ENCODE peak calls at places on chromosomes 3 and 15, in six cellular contexts. One of them, this sample, is unnamed.

GRCh38 chr15:67512140-67512539 is 8.8 kb upstream of the C15orf61 start:
- DNase-seq in hepatocyte: no peak
- DNase-seq in epithelial cell of proximal tubule: no peak
- DNase-seq in COR-L47: no peak
- DNase-seq in nephron progenitor cell: no peak
- DNase-seq in stimulated activated naive B cell treated with anti-CD40 and anti-IgM and Interleukin-4, amounts not matched to agents 10 μg/mL and 1 μg/mL and 100 μg/mL, for 72 hours: no peak
- DNase-seq in this sample: no peak

GRCh38 chr15:62928242-62928995 is 114.1 kb upstream of the TPM1 start:
- DNase-seq in hepatocyte: peak; percentile 37
- DNase-seq in epithelial cell of proximal tubule: peak; percentile 48
- DNase-seq in COR-L47: no peak
- DNase-seq in nephron progenitor cell: no peak
- DNase-seq in stimulated activated naive B cell treated with anti-CD40 and anti-IgM and Interleukin-4, amounts not matched to agents 10 μg/mL and 1 μg/mL and 100 μg/mL, for 72 hours: no peak
- DNase-seq in this sample: peak; percentile 70

GRCh38 chr15:66233487-66234415 is 19.8 kb downstream of the MEGF11 start:
- DNase-seq in hepatocyte: no peak
- DNase-seq in epithelial cell of proximal tubule: peak; percentile 4
- DNase-seq in COR-L47: no peak
- DNase-seq in nephron progenitor cell: no peak
- DNase-seq in stimulated activated naive B cell treated with anti-CD40 and anti-IgM and Interleukin-4, amounts not matched to agents 10 μg/mL and 1 μg/mL and 100 μg/mL, for 72 hours: no peak
- DNase-seq in this sample: no peak

GRCh38 chr3:160661660-160662059 is 15.3 kb upstream of the ARL14 start:
- DNase-seq in hepatocyte: no peak
- DNase-seq in epithelial cell of proximal tubule: no peak
- DNase-seq in COR-L47: peak; percentile 53
- DNase-seq in nephron progenitor cell: no peak
- DNase-seq in stimulated activated naive B cell treated with anti-CD40 and anti-IgM and Interleukin-4, amounts not matched to agents 10 μg/mL and 1 μg/mL and 100 μg/mL, for 72 hours: no peak
- DNase-seq in this sample: no peak

GRCh38 chr3:60575726-60576272 is 675.5 kb downstream of the FHIT start:
- DNase-seq in hepatocyte: no peak
- DNase-seq in epithelial cell of proximal tubule: no peak
- DNase-seq in COR-L47: no peak
- DNase-seq in nephron progenitor cell: no peak
- DNase-seq in stimulated activated naive B cell treated with anti-CD40 and anti-IgM and Interleukin-4, amounts not matched to agents 10 μg/mL and 1 μg/mL and 100 μg/mL, for 72 hours: no peak
- DNase-seq in this sample: no peak

GRCh38 chr3:38165722-38166387 is 518 bp downstream of the OXSR1 start:
- DNase-seq in hepatocyte: peak; percentile 75
- DNase-seq in epithelial cell of proximal tubule: no peak
- DNase-seq in COR-L47: peak; percentile 23
- DNase-seq in nephron progenitor cell: no peak
- DNase-seq in stimulated activated naive B cell treated with anti-CD40 and anti-IgM and Interleukin-4, amounts not matched to agents 10 μg/mL and 1 μg/mL and 100 μg/mL, for 72 hours: no peak
- DNase-seq in this sample: no peak

GRCh38 chr3:123405021-123405420 is 43.9 kb downstream of the ADCY5 start:
- DNase-seq in hepatocyte: no peak
- DNase-seq in epithelial cell of proximal tubule: no peak
- DNase-seq in COR-L47: no peak
- DNase-seq in nephron progenitor cell: no peak
- DNase-seq in stimulated activated naive B cell treated with anti-CD40 and anti-IgM and Interleukin-4, amounts not matched to agents 10 μg/mL and 1 μg/mL and 100 μg/mL, for 72 hours: no peak
- DNase-seq in this sample: no peak

GRCh38 chr3:173688216-173688842 is 290.8 kb downstream of the NLGN1 start:
- DNase-seq in hepatocyte: no peak
- DNase-seq in epithelial cell of proximal tubule: peak; percentile 88
- DNase-seq in COR-L47: no peak
- DNase-seq in nephron progenitor cell: no peak
- DNase-seq in stimulated activated naive B cell treated with anti-CD40 and anti-IgM and Interleukin-4, amounts not matched to agents 10 μg/mL and 1 μg/mL and 100 μg/mL, for 72 hours: no peak
- DNase-seq in this sample: no peak

GRCh38 chr15:57631386-57632110 is 39.8 kb downstream of the MYZAP start:
- DNase-seq in hepatocyte: no peak
- DNase-seq in epithelial cell of proximal tubule: no peak
- DNase-seq in COR-L47: no peak
- DNase-seq in nephron progenitor cell: no peak
- DNase-seq in stimulated activated naive B cell treated with anti-CD40 and anti-IgM and Interleukin-4, amounts not matched to agents 10 μg/mL and 1 μg/mL and 100 μg/mL, for 72 hours: no peak
- DNase-seq in this sample: no peak

GRCh38 chr3:138850151-138850550 is 15.4 kb upstream of the PIK3CB start:
- DNase-seq in hepatocyte: peak; percentile 33
- DNase-seq in epithelial cell of proximal tubule: no peak
- DNase-seq in COR-L47: no peak
- DNase-seq in nephron progenitor cell: no peak
- DNase-seq in stimulated activated naive B cell treated with anti-CD40 and anti-IgM and Interleukin-4, amounts not matched to agents 10 μg/mL and 1 μg/mL and 100 μg/mL, for 72 hours: no peak
- DNase-seq in this sample: no peak

GRCh38 chr15:83846847-83847246 is 192.9 kb downstream of the ADAMTSL3 start:
- DNase-seq in hepatocyte: peak; percentile 38
- DNase-seq in epithelial cell of proximal tubule: no peak
- DNase-seq in COR-L47: no peak
- DNase-seq in nephron progenitor cell: no peak
- DNase-seq in stimulated activated naive B cell treated with anti-CD40 and anti-IgM and Interleukin-4, amounts not matched to agents 10 μg/mL and 1 μg/mL and 100 μg/mL, for 72 hours: no peak
- DNase-seq in this sample: no peak

GRCh38 chr3:190701096-190701532 is 161.4 kb downstream of the GMNC start:
- DNase-seq in hepatocyte: peak; percentile 78
- DNase-seq in epithelial cell of proximal tubule: peak; percentile 68
- DNase-seq in COR-L47: peak; percentile 47
- DNase-seq in nephron progenitor cell: peak; percentile 20
- DNase-seq in stimulated activated naive B cell treated with anti-CD40 and anti-IgM and Interleukin-4, amounts not matched to agents 10 μg/mL and 1 μg/mL and 100 μg/mL, for 72 hours: no peak
- DNase-seq in this sample: peak; percentile 81

GRCh38 chr3:71219744-71220638 is 363.5 kb downstream of the FOXP1 start:
- DNase-seq in hepatocyte: no peak
- DNase-seq in epithelial cell of proximal tubule: no peak
- DNase-seq in COR-L47: no peak
- DNase-seq in nephron progenitor cell: no peak
- DNase-seq in stimulated activated naive B cell treated with anti-CD40 and anti-IgM and Interleukin-4, amounts not matched to agents 10 μg/mL and 1 μg/mL and 100 μg/mL, for 72 hours: peak; percentile 61
- DNase-seq in this sample: no peak

GRCh38 chr3:54641226-54642014 is 286.4 kb downstream of the LRTM1 start:
- DNase-seq in hepatocyte: no peak
- DNase-seq in epithelial cell of proximal tubule: no peak
- DNase-seq in COR-L47: no peak
- DNase-seq in nephron progenitor cell: no peak
- DNase-seq in stimulated activated naive B cell treated with anti-CD40 and anti-IgM and Interleukin-4, amounts not matched to agents 10 μg/mL and 1 μg/mL and 100 μg/mL, for 72 hours: no peak
- DNase-seq in this sample: no peak

GRCh38 chr15:85164841-85165466 is 183.3 kb downstream of the PDE8A start:
- DNase-seq in hepatocyte: peak; percentile 43
- DNase-seq in epithelial cell of proximal tubule: no peak
- DNase-seq in COR-L47: no peak
- DNase-seq in nephron progenitor cell: no peak
- DNase-seq in stimulated activated naive B cell treated with anti-CD40 and anti-IgM and Interleukin-4, amounts not matched to agents 10 μg/mL and 1 μg/mL and 100 μg/mL, for 72 hours: no peak
- DNase-seq in this sample: peak; percentile 57

GRCh38 chr3:112699436-112699978 is 58.6 kb upstream of the CCDC80 start:
- DNase-seq in hepatocyte: no peak
- DNase-seq in epithelial cell of proximal tubule: peak; percentile 32
- DNase-seq in COR-L47: no peak
- DNase-seq in nephron progenitor cell: no peak
- DNase-seq in stimulated activated naive B cell treated with anti-CD40 and anti-IgM and Interleukin-4, amounts not matched to agents 10 μg/mL and 1 μg/mL and 100 μg/mL, for 72 hours: no peak
- DNase-seq in this sample: peak; percentile 37

GRCh38 chr3:174951023-174951422 is 91.9 kb downstream of the NAALADL2 start:
- DNase-seq in hepatocyte: no peak
- DNase-seq in epithelial cell of proximal tubule: no peak
- DNase-seq in COR-L47: no peak
- DNase-seq in nephron progenitor cell: no peak
- DNase-seq in stimulated activated naive B cell treated with anti-CD40 and anti-IgM and Interleukin-4, amounts not matched to agents 10 μg/mL and 1 μg/mL and 100 μg/mL, for 72 hours: no peak
- DNase-seq in this sample: no peak

GRCh38 chr3:126307591-126308393 is 49.4 kb downstream of the KLF15 start:
- DNase-seq in hepatocyte: no peak
- DNase-seq in epithelial cell of proximal tubule: no peak
- DNase-seq in COR-L47: no peak
- DNase-seq in nephron progenitor cell: no peak
- DNase-seq in stimulated activated naive B cell treated with anti-CD40 and anti-IgM and Interleukin-4, amounts not matched to agents 10 μg/mL and 1 μg/mL and 100 μg/mL, for 72 hours: no peak
- DNase-seq in this sample: no peak

GRCh38 chr15:69104050-69104750 is 56.2 kb upstream of the GLCE start:
- DNase-seq in hepatocyte: no peak
- DNase-seq in epithelial cell of proximal tubule: no peak
- DNase-seq in COR-L47: peak; percentile 57
- DNase-seq in nephron progenitor cell: no peak
- DNase-seq in stimulated activated naive B cell treated with anti-CD40 and anti-IgM and Interleukin-4, amounts not matched to agents 10 μg/mL and 1 μg/mL and 100 μg/mL, for 72 hours: peak; percentile 9
- DNase-seq in this sample: no peak

GRCh38 chr3:195802261-195802701 is 9.4 kb downstream of the MUC4 start:
- DNase-seq in hepatocyte: no peak
- DNase-seq in epithelial cell of proximal tubule: no peak
- DNase-seq in COR-L47: no peak
- DNase-seq in nephron progenitor cell: no peak
- DNase-seq in stimulated activated naive B cell treated with anti-CD40 and anti-IgM and Interleukin-4, amounts not matched to agents 10 μg/mL and 1 μg/mL and 100 μg/mL, for 72 hours: no peak
- DNase-seq in this sample: no peak

GRCh38 chr3:52059781-52060180 is 3.4 kb upstream of the DUSP7 start:
- DNase-seq in hepatocyte: no peak
- DNase-seq in epithelial cell of proximal tubule: no peak
- DNase-seq in COR-L47: no peak
- DNase-seq in nephron progenitor cell: no peak
- DNase-seq in stimulated activated naive B cell treated with anti-CD40 and anti-IgM and Interleukin-4, amounts not matched to agents 10 μg/mL and 1 μg/mL and 100 μg/mL, for 72 hours: no peak
- DNase-seq in this sample: no peak

GRCh38 chr3:15460891-15461524 is 33.6 kb downstream of the EAF1 start:
- DNase-seq in hepatocyte: no peak
- DNase-seq in epithelial cell of proximal tubule: no peak
- DNase-seq in COR-L47: no peak
- DNase-seq in nephron progenitor cell: no peak
- DNase-seq in stimulated activated naive B cell treated with anti-CD40 and anti-IgM and Interleukin-4, amounts not matched to agents 10 μg/mL and 1 μg/mL and 100 μg/mL, for 72 hours: no peak
- DNase-seq in this sample: no peak

GRCh38 chr3:157082305-157082981 is 77.5 kb downstream of the CCNL1 start:
- DNase-seq in hepatocyte: peak; percentile 46
- DNase-seq in epithelial cell of proximal tubule: peak; percentile 80
- DNase-seq in COR-L47: no peak
- DNase-seq in nephron progenitor cell: no peak
- DNase-seq in stimulated activated naive B cell treated with anti-CD40 and anti-IgM and Interleukin-4, amounts not matched to agents 10 μg/mL and 1 μg/mL and 100 μg/mL, for 72 hours: no peak
- DNase-seq in this sample: peak; percentile 43

GRCh38 chr3:159252772-159253384 is 451.0 kb downstream of the MFSD1 start:
- DNase-seq in hepatocyte: peak; percentile 41
- DNase-seq in epithelial cell of proximal tubule: no peak
- DNase-seq in COR-L47: peak; percentile 67
- DNase-seq in nephron progenitor cell: peak; percentile 13
- DNase-seq in stimulated activated naive B cell treated with anti-CD40 and anti-IgM and Interleukin-4, amounts not matched to agents 10 μg/mL and 1 μg/mL and 100 μg/mL, for 72 hours: no peak
- DNase-seq in this sample: peak; percentile 58

GRCh38 chr3:67048067-67048715 is 50.1 kb downstream of the KBTBD8 start:
- DNase-seq in hepatocyte: no peak
- DNase-seq in epithelial cell of proximal tubule: no peak
- DNase-seq in COR-L47: no peak
- DNase-seq in nephron progenitor cell: no peak
- DNase-seq in stimulated activated naive B cell treated with anti-CD40 and anti-IgM and Interleukin-4, amounts not matched to agents 10 μg/mL and 1 μg/mL and 100 μg/mL, for 72 hours: no peak
- DNase-seq in this sample: no peak

GRCh38 chr3:72347819-72348319 is 500.4 kb downstream of the SHQ1 start:
- DNase-seq in hepatocyte: peak; percentile 44
- DNase-seq in epithelial cell of proximal tubule: no peak
- DNase-seq in COR-L47: no peak
- DNase-seq in nephron progenitor cell: peak; percentile 47
- DNase-seq in stimulated activated naive B cell treated with anti-CD40 and anti-IgM and Interleukin-4, amounts not matched to agents 10 μg/mL and 1 μg/mL and 100 μg/mL, for 72 hours: peak; percentile 33
- DNase-seq in this sample: peak; percentile 74

GRCh38 chr3:69305011-69305410 is 80.9 kb downstream of the FRMD4B start:
- DNase-seq in hepatocyte: peak; percentile 28
- DNase-seq in epithelial cell of proximal tubule: peak; percentile 47
- DNase-seq in COR-L47: no peak
- DNase-seq in nephron progenitor cell: no peak
- DNase-seq in stimulated activated naive B cell treated with anti-CD40 and anti-IgM and Interleukin-4, amounts not matched to agents 10 μg/mL and 1 μg/mL and 100 μg/mL, for 72 hours: no peak
- DNase-seq in this sample: no peak

GRCh38 chr15:35907507-35907906 is 361.5 kb upstream of the DPH6 start:
- DNase-seq in hepatocyte: no peak
- DNase-seq in epithelial cell of proximal tubule: no peak
- DNase-seq in COR-L47: no peak
- DNase-seq in nephron progenitor cell: no peak
- DNase-seq in stimulated activated naive B cell treated with anti-CD40 and anti-IgM and Interleukin-4, amounts not matched to agents 10 μg/mL and 1 μg/mL and 100 μg/mL, for 72 hours: no peak
- DNase-seq in this sample: no peak

GRCh38 chr3:195754906-195755305 is 34.1 kb downstream of the MUC20 start:
- DNase-seq in hepatocyte: no peak
- DNase-seq in epithelial cell of proximal tubule: no peak
- DNase-seq in COR-L47: no peak
- DNase-seq in nephron progenitor cell: no peak
- DNase-seq in stimulated activated naive B cell treated with anti-CD40 and anti-IgM and Interleukin-4, amounts not matched to agents 10 μg/mL and 1 μg/mL and 100 μg/mL, for 72 hours: no peak
- DNase-seq in this sample: no peak

GRCh38 chr3:63824309-63824708 is 5.2 kb downstream of the C3orf49 start:
- DNase-seq in hepatocyte: no peak
- DNase-seq in epithelial cell of proximal tubule: no peak
- DNase-seq in COR-L47: no peak
- DNase-seq in nephron progenitor cell: no peak
- DNase-seq in stimulated activated naive B cell treated with anti-CD40 and anti-IgM and Interleukin-4, amounts not matched to agents 10 μg/mL and 1 μg/mL and 100 μg/mL, for 72 hours: no peak
- DNase-seq in this sample: no peak

GRCh38 chr3:62587169-62587568 is 213.8 kb upstream of the FEZF2 start:
- DNase-seq in hepatocyte: no peak
- DNase-seq in epithelial cell of proximal tubule: no peak
- DNase-seq in COR-L47: no peak
- DNase-seq in nephron progenitor cell: no peak
- DNase-seq in stimulated activated naive B cell treated with anti-CD40 and anti-IgM and Interleukin-4, amounts not matched to agents 10 μg/mL and 1 μg/mL and 100 μg/mL, for 72 hours: no peak
- DNase-seq in this sample: no peak

GRCh38 chr15:66886686-66887273 is 178.6 kb upstream of the SMAD3 start:
- DNase-seq in hepatocyte: no peak
- DNase-seq in epithelial cell of proximal tubule: no peak
- DNase-seq in COR-L47: no peak
- DNase-seq in nephron progenitor cell: no peak
- DNase-seq in stimulated activated naive B cell treated with anti-CD40 and anti-IgM and Interleukin-4, amounts not matched to agents 10 μg/mL and 1 μg/mL and 100 μg/mL, for 72 hours: no peak
- DNase-seq in this sample: no peak

This sample was measured in Calu3.